ENCODE peak calls at places on chromosomes 13 and 19, in seven cellular contexts. A is astrocyte, P is AG04450, N is brain microvascular endothelial cell, F is stomach, E is tibial nerve, B is lower lobe of right lung. R is an unnamed sample.

GRCh38 chr13:38898481-38898880 is 92.2 kb downstream of the STOML3 start:
- DNase-seq in A (no peak), P (no peak), N (no peak), F (no peak), E (no peak), B (no peak), R (no peak)

GRCh38 chr13:92547256-92547655 is 679.4 kb upstream of the GPC6 start:
- DNase-seq in A (peak), P (peak), N (peak), F (no peak), E (no peak), B (no peak), R (no peak)

GRCh38 chr13:45411631-45412030 is 6.5 kb downstream of the SLC25A30 start:
- DNase-seq in A (no peak), P (no peak), N (no peak), F (no peak), E (no peak), B (no peak), R (no peak)

GRCh38 chr13:45292176-45292575 is 48.8 kb downstream of the TPT1 start:
- DNase-seq in A (peak), P (no peak), N (no peak), F (no peak), E (no peak), B (no peak), R (no peak)

GRCh38 chr19:40284501-40285352 is at the start of gene AKT2:
- DNase-seq in A (peak), P (peak), N (peak), F (no peak), E (no peak), B (no peak), R (no peak)

GRCh38 chr19:8654591-8655339 is 24.3 kb downstream of the NFILZ start:
- DNase-seq in A (no peak), P (no peak), N (no peak), F (peak), E (no peak), B (peak), R (peak)

GRCh38 chr13:38262211-38262610 is 87.4 kb upstream of the UFM1 start:
- DNase-seq in A (peak), P (no peak), N (peak), F (no peak), E (no peak), B (no peak), R (no peak)

GRCh38 chr13:73757471-73758233 is 376.6 kb downstream of the KLF12 start:
- DNase-seq in A (peak), P (no peak), N (no peak), F (no peak), E (no peak), B (no peak), R (no peak)

GRCh38 chr19:19860756-19861390 is 4.8 kb upstream of the ZNF253 start:
- DNase-seq in A (no peak), P (no peak), N (no peak), F (no peak), E (no peak), B (no peak), R (no peak)

GRCh38 chr13:99051768-99052455 is 74.0 kb upstream of the DOCK9 start:
- DNase-seq in A (no peak), P (no peak), N (no peak), F (no peak), E (no peak), B (no peak), R (no peak)

GRCh38 chr13:49256841-49257240 is 9.1 kb downstream of the CDADC1 start:
- DNase-seq in A (peak), P (no peak), N (no peak), F (no peak), E (no peak), B (no peak), R (no peak)

GRCh38 chr13:59452189-59452588 is 711.5 kb downstream of the DIAPH3 start:
- DNase-seq in A (no peak), P (no peak), N (no peak), F (no peak), E (no peak), B (no peak), R (no peak)

GRCh38 chr19:46065486-46065885 is 24.7 kb upstream of the IGFL4 start:
- DNase-seq in A (peak), P (no peak), N (no peak), F (no peak), E (no peak), B (no peak), R (no peak)

DNA sequence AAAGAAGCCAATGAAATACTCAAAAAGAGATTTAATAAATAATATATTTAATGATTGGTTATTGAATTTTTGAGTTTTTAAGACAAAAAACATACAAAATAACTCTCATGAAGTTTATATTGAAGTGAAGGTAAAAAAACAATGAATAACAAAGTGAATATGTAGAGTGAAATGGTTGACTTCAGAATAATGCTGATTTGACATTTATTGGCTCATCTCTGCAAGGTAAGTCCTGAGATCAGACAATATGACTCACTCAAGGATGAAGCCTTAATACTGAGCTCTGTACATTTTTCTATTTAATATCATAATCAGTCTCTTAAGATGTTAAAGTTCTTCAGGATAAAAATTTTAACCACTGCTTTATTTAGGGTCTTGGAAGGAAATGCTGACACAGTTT is 1398.9 kb upstream of the PCDH9 start:
- DNase-seq in A (no peak), P (no peak), N (no peak), F (no peak), E (no peak), B (no peak), R (no peak)
- H3K4me3 ChIP-seq in A (no peak), P (no peak), N (no peak), F (no peak), E (no peak), B (no peak), R (no peak)

GRCh38 chr13:61684976-61685682 is 269.5 kb upstream of the PCDH20 start:
- DNase-seq in A (no peak), P (no peak), N (no peak), F (no peak), E (no peak), B (no peak), R (no peak)

DNA sequence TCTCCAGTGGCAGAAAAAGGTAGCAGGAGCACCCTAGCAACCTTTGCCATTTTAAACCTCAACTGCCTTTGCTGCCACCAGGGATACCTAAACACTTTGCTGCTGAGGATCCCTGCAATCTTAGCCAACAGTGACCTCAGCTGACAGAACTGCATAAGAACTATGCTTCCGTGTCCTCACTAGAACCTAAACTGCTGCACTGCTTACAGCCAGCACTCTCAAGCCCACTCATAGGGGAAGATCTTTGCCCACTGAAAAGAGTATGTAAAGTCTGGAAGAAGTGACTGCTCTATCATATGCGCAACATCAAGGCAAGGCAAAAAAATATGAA is 270.0 kb upstream of the PCDH20 start:
- DNase-seq in A (no peak), P (no peak), N (no peak), F (no peak), E (no peak), B (no peak), R (no peak)
- TF ChIP-seq CTCF in A (no peak), P (no peak), N (peak), F (peak), E (no peak), B (no peak), R (peak)

GRCh38 chr13:76852991-76853390 is 33.2 kb downstream of the KCTD12 start:
- DNase-seq in A (peak), P (no peak), N (peak), F (no peak), E (no peak), B (no peak), R (no peak)

GRCh38 chr13:76845865-76846264 is 40.3 kb downstream of the KCTD12 start:
- DNase-seq in A (no peak), P (no peak), N (no peak), F (no peak), E (no peak), B (no peak), R (no peak)

GRCh38 chr13:76846363-76846762 is 39.8 kb downstream of the KCTD12 start:
- DNase-seq in A (no peak), P (no peak), N (no peak), F (no peak), E (no peak), B (no peak), R (no peak)

GRCh38 chr13:76845367-76845766 is 40.8 kb downstream of the KCTD12 start:
- DNase-seq in A (no peak), P (no peak), N (no peak), F (no peak), E (no peak), B (no peak), R (no peak)

DNA sequence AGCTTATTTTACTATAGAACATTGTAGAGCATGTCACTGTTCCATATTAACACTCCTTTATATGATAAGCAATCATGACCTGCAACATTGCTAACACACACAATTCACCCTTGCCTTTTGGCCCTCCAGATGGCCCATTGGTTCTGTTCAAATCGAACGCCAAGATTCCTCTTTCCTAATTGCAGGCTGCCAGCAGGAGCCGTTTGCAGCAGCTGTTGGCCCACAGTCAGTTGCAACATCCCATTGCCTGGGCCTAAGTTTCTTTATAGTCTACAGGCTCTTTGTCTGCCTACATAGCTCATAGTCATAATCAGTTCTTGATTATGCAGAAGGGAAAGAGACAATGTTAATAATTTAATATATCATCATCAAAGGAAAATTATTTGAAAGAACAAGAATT is 37.6 kb downstream of the KCTD12 start:
- DNase-seq in A (no peak), P (no peak), N (no peak), F (no peak), E (no peak), B (peak), R (no peak)
- H3K27ac ChIP-seq in A (no peak), P (no peak), N (no peak), F (no peak), E (no peak), B (no peak), R (no peak)

DNA sequence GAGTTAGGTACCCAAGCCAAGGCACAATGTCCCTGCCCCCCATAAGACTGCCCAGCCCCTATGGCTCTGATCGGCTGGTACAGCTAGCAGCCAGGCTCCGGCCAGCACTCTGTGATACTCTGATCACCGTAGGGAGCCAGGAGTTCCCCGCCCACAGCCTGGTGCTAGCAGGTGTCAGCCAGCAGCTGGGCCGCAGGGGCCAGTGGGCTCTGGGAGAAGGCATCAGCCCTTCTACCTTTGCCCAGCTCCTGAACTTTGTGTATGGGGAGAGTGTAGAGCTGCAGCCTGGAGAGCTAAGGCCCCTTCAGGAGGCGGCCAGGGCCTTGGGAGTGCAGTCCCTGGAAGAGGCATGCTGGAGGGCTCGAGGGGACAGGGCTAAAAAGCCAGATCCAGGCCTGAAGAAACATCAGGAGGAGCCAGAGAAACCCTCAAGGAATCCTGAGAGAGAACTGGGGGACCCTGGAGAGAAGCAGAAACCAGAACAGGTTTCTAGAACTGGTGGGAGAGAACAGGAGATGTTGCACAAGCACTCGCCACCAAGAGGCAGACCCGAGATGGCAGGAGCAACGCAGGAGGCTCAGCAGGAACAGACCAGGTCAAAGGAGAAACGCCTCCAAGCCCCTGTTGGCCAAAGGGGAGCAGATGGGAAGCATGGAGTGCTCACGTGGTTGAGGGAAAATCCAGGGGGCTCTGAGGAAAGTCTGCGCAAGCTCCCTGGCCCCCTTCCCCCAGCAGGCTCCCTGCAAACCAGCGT is 3.0 kb upstream of the KMT2B start:
- DNase-seq in A (no peak), P (no peak), N (no peak), F (no peak), E (no peak), B (no peak), R (no peak)
- H3K4me3 ChIP-seq in A (no peak), P (no peak), N (no peak), F (no peak), E (no peak), B (no peak), R (no peak)

GRCh38 chr19:55160986-55161365 is 3.4 kb upstream of the TNNI3 start:
- DNase-seq in A (no peak), P (no peak), N (no peak), F (no peak), E (no peak), B (no peak), R (no peak)

GRCh38 chr19:55161571-55162322 is 4.2 kb upstream of the TNNI3 start:
- DNase-seq in A (no peak), P (no peak), N (no peak), F (no peak), E (no peak), B (no peak), R (no peak)

GRCh38 chr19:55166530-55167268 is at the start of gene DNAAF3:
- DNase-seq in A (peak), P (peak), N (peak), F (peak), E (peak), B (peak), R (peak)

GRCh38 chr19:55169136-55169535 is 2.7 kb upstream of the DNAAF3 start:
- DNase-seq in A (no peak), P (no peak), N (no peak), F (no peak), E (no peak), B (no peak), R (no peak)

DNA sequence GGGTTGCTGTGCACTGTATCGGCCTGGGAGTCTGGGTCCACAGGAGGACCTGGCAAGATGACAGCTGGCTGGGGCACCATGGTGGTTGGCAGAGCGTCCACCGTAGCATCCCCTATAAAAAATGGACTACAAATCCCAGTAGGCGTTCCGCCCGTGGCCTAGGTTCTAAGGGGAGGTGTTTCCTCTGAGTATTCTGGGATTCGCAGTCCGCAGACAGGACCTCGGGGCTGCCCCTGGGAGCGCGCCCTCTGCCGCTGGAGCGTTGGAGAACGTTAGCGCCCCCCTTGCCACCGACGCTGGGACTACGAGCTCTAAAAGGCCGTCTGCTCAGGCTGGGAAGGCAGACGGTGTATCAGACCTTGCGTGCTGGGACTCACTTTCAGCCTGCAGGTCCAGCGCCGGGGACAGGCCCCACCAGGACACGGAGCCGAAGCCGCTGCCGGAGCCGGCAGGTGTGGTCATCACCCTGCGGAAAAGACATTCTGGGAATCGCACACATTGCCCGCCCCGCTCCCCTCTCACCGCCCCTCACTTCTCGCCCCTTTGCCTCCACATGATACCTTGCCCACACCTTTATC is 372 bp downstream of the DNAAF3 start:
- DNase-seq in A (peak), P (no peak), N (peak), F (peak), E (no peak), B (no peak), R (peak)
- TF ChIP-seq CTCF in A (peak), P (peak), N (peak), F (no peak), E (no peak), B (peak), R (peak)

GRCh38 chr19:35118268-35119026 is 2.8 kb downstream of the FXYD3 start:
- DNase-seq in A (no peak), P (no peak), N (no peak), F (peak), E (no peak), B (peak), R (no peak)
- H3K27ac ChIP-seq in A (no peak), P (no peak), N (no peak), F (peak), E (peak), B (peak), R (no peak)

R was measured in Panc1.